ENCODE peak calls at places on chromosome 10, in eight cellular contexts. One of them, this sample, is unnamed.

GRCh38 chr10:71964669-71965515 is 697 bp downstream of the CHST3 start:
- DNase-seq in HuH-7.5: no peak
- DNase-seq in renal cortical epithelial cell: peak
- DNase-seq in stimulated activated CD8-positive, alpha-beta memory T cell treated with anti-CD3 and anti-CD28 coated beads, Interleukin-12 subunit alpha, Interleukin-12 subunit beta, amount 100 ng/mL, for 4 hours: no peak
- DNase-seq in transverse colon: peak
- DNase-seq in NCI-H526: peak
- DNase-seq in mesothelial cell of epicardium: no peak
- DNase-seq in NCI-H226: peak
- DNase-seq in this sample: no peak

GRCh38 chr10:88108115-88108610 is 244.7 kb downstream of the PTEN start:
- DNase-seq in HuH-7.5: no peak
- DNase-seq in renal cortical epithelial cell: peak
- DNase-seq in stimulated activated CD8-positive, alpha-beta memory T cell treated with anti-CD3 and anti-CD28 coated beads, Interleukin-12 subunit alpha, Interleukin-12 subunit beta, amount 100 ng/mL, for 4 hours: no peak
- DNase-seq in transverse colon: no peak
- DNase-seq in NCI-H526: no peak
- DNase-seq in mesothelial cell of epicardium: no peak
- DNase-seq in NCI-H226: no peak
- DNase-seq in this sample: peak

GRCh38 chr10:47404446-47404845 is 20.4 kb upstream of the ZNF488 start:
- DNase-seq in HuH-7.5: no peak
- DNase-seq in renal cortical epithelial cell: no peak
- DNase-seq in stimulated activated CD8-positive, alpha-beta memory T cell treated with anti-CD3 and anti-CD28 coated beads, Interleukin-12 subunit alpha, Interleukin-12 subunit beta, amount 100 ng/mL, for 4 hours: no peak
- DNase-seq in transverse colon: no peak
- DNase-seq in NCI-H526: no peak
- DNase-seq in mesothelial cell of epicardium: no peak
- DNase-seq in NCI-H226: no peak
- DNase-seq in this sample: no peak

GRCh38 chr10:98349508-98349922 is 65.5 kb downstream of the PYROXD2 start:
- DNase-seq in HuH-7.5: no peak
- DNase-seq in renal cortical epithelial cell: no peak
- DNase-seq in stimulated activated CD8-positive, alpha-beta memory T cell treated with anti-CD3 and anti-CD28 coated beads, Interleukin-12 subunit alpha, Interleukin-12 subunit beta, amount 100 ng/mL, for 4 hours: no peak
- DNase-seq in transverse colon: peak
- DNase-seq in NCI-H526: no peak
- DNase-seq in mesothelial cell of epicardium: no peak
- DNase-seq in NCI-H226: peak
- DNase-seq in this sample: no peak

GRCh38 chr10:84539244-84539643 is 210.9 kb downstream of the CCSER2 start:
- DNase-seq in HuH-7.5: no peak
- DNase-seq in renal cortical epithelial cell: no peak
- DNase-seq in stimulated activated CD8-positive, alpha-beta memory T cell treated with anti-CD3 and anti-CD28 coated beads, Interleukin-12 subunit alpha, Interleukin-12 subunit beta, amount 100 ng/mL, for 4 hours: no peak
- DNase-seq in transverse colon: no peak
- DNase-seq in NCI-H526: no peak
- DNase-seq in mesothelial cell of epicardium: no peak
- DNase-seq in NCI-H226: peak
- DNase-seq in this sample: no peak

GRCh38 chr10:484925-485661 is 204.4 kb downstream of the DIP2C start:
- DNase-seq in HuH-7.5: no peak
- DNase-seq in renal cortical epithelial cell: no peak
- DNase-seq in stimulated activated CD8-positive, alpha-beta memory T cell treated with anti-CD3 and anti-CD28 coated beads, Interleukin-12 subunit alpha, Interleukin-12 subunit beta, amount 100 ng/mL, for 4 hours: peak
- DNase-seq in transverse colon: no peak
- DNase-seq in NCI-H526: no peak
- DNase-seq in mesothelial cell of epicardium: no peak
- DNase-seq in NCI-H226: no peak
- DNase-seq in this sample: no peak

GRCh38 chr10:119754085-119754484 is 28.2 kb downstream of the INPP5F start:
- DNase-seq in HuH-7.5: no peak
- DNase-seq in renal cortical epithelial cell: peak
- DNase-seq in stimulated activated CD8-positive, alpha-beta memory T cell treated with anti-CD3 and anti-CD28 coated beads, Interleukin-12 subunit alpha, Interleukin-12 subunit beta, amount 100 ng/mL, for 4 hours: no peak
- DNase-seq in transverse colon: no peak
- DNase-seq in NCI-H526: no peak
- DNase-seq in mesothelial cell of epicardium: no peak
- DNase-seq in NCI-H226: no peak
- DNase-seq in this sample: no peak

GRCh38 chr10:111093741-111094380 is 17.0 kb downstream of the ADRA2A start:
- DNase-seq in HuH-7.5: no peak
- DNase-seq in renal cortical epithelial cell: peak
- DNase-seq in stimulated activated CD8-positive, alpha-beta memory T cell treated with anti-CD3 and anti-CD28 coated beads, Interleukin-12 subunit alpha, Interleukin-12 subunit beta, amount 100 ng/mL, for 4 hours: no peak
- DNase-seq in transverse colon: no peak
- DNase-seq in NCI-H526: no peak
- DNase-seq in mesothelial cell of epicardium: no peak
- DNase-seq in NCI-H226: peak
- DNase-seq in this sample: no peak

GRCh38 chr10:93462881-93463280 is 19.3 kb downstream of the MYOF start:
- DNase-seq in HuH-7.5: no peak
- DNase-seq in renal cortical epithelial cell: peak
- DNase-seq in stimulated activated CD8-positive, alpha-beta memory T cell treated with anti-CD3 and anti-CD28 coated beads, Interleukin-12 subunit alpha, Interleukin-12 subunit beta, amount 100 ng/mL, for 4 hours: no peak
- DNase-seq in transverse colon: no peak
- DNase-seq in NCI-H526: no peak
- DNase-seq in mesothelial cell of epicardium: no peak
- DNase-seq in NCI-H226: peak
- DNase-seq in this sample: no peak

GRCh38 chr10:48215148-48215982 is 59.1 kb downstream of the FRMPD2 start:
- DNase-seq in HuH-7.5: no peak
- DNase-seq in renal cortical epithelial cell: peak
- DNase-seq in stimulated activated CD8-positive, alpha-beta memory T cell treated with anti-CD3 and anti-CD28 coated beads, Interleukin-12 subunit alpha, Interleukin-12 subunit beta, amount 100 ng/mL, for 4 hours: no peak
- DNase-seq in transverse colon: peak
- DNase-seq in NCI-H526: peak
- DNase-seq in mesothelial cell of epicardium: no peak
- DNase-seq in NCI-H226: peak
- DNase-seq in this sample: peak